ENCODE peak calls at places on chromosomes 7 and 10, in nine cellular contexts. F is NCI-H1417 treated with DMSO at 0.1 percent for 48 hours; V is lower leg skin; U is hepatocyte; O is T-helper 22 cell; W is substantia nigra; S is left colon; I is stimulated activated naive CD4-positive, alpha-beta T cell; G is activated gamma-delta T cell treated with Interleukin-2 at 50 U/mL for 16 hours. N is an unnamed sample.

GRCh38 chr7:4745971-4746919 is 29.2 kb upstream of the AP5Z1 start:
- DNase-seq in O (no peak), G (no peak), F (no peak), V (no peak), I (peak), S (peak), W (no peak), U (peak), N (no peak)

GRCh38 chr7:157554393-157555238 is 217.8 kb downstream of the DNAJB6 start:
- DNase-seq in S (no peak), V (peak), U (no peak), F (no peak), G (no peak), W (no peak), I (no peak), O (no peak), N (no peak)

GRCh38 chr7:135147899-135148721 is at the start of gene TMEM140:
- DNase-seq in V (no peak), U (peak), I (peak), W (no peak), S (peak), G (peak), O (peak), F (no peak), N (peak)

GRCh38 chr7:117322741-117323584 is at the start of gene WNT2:
- DNase-seq in V (no peak), G (no peak), I (no peak), U (peak), W (no peak), F (no peak), S (no peak), O (no peak), N (no peak)

GRCh38 chr7:134513169-134513752 is 14.1 kb upstream of the AKR1B10 start:
- DNase-seq in W (no peak), S (no peak), F (no peak), I (peak), U (peak), G (peak), O (no peak), V (peak), N (no peak)

GRCh38 chr7:69365588-69366241 is 232.6 kb upstream of the AUTS2 start:
- DNase-seq in O (no peak), G (no peak), W (no peak), V (no peak), F (peak), U (peak), S (no peak), I (no peak), N (no peak)

GRCh38 chr7:77979219-77979618 is 180.6 kb downstream of the PHTF2 start:
- DNase-seq in G (no peak), U (no peak), S (no peak), F (no peak), W (no peak), I (no peak), O (no peak), V (no peak), N (no peak)

GRCh38 chr7:138663741-138664710 is 37.1 kb downstream of the SVOPL start:
- DNase-seq in O (no peak), I (no peak), S (no peak), G (no peak), U (peak), F (no peak), V (no peak), W (no peak), N (no peak)

GRCh38 chr7:157691521-157692155 is 354.8 kb downstream of the DNAJB6 start:
- DNase-seq in S (no peak), O (no peak), V (peak), I (peak), F (peak), G (no peak), U (no peak), W (no peak), N (no peak)

GRCh38 chr10:51800725-51801455 is 101.5 kb upstream of the CSTF2T start:
- DNase-seq in W (no peak), S (no peak), U (no peak), G (no peak), O (no peak), I (no peak), F (no peak), V (no peak), N (no peak)

GRCh38 chr10:100516847-100517246 is 2.8 kb downstream of the SEC31B start:
- DNase-seq in W (no peak), I (no peak), G (no peak), O (no peak), U (no peak), F (no peak), S (no peak), V (peak), N (no peak)

GRCh38 chr10:1736180-1736971 is 949 bp downstream of the ADARB2 start:
- DNase-seq in G (no peak), U (no peak), F (no peak), V (no peak), S (no peak), W (no peak), O (no peak), I (no peak), N (no peak)

GRCh38 chr7:155344618-155345433 is 47.1 kb downstream of the INSIG1 start:
- DNase-seq in F (no peak), V (peak), G (peak), U (peak), S (no peak), W (peak), I (peak), O (peak), N (peak)

GRCh38 chr10:28137907-28138880 is 139.3 kb upstream of the ODAD2 start:
- DNase-seq in V (no peak), O (no peak), F (no peak), I (no peak), W (no peak), G (no peak), U (no peak), S (no peak), N (no peak)

GRCh38 chr7:30654296-30655090 is 27.8 kb downstream of the CRHR2 start:
- DNase-seq in F (no peak), W (no peak), O (no peak), G (no peak), S (peak), V (peak), I (no peak), U (no peak), N (no peak)

GRCh38 chr10:69004821-69005220 is 16.2 kb downstream of the KIFBP start:
- DNase-seq in G (no peak), V (no peak), W (no peak), F (no peak), O (no peak), S (no peak), I (peak), U (peak), N (no peak)

GRCh38 chr7:99126921-99127553 is 16.9 kb downstream of the SMURF1 start:
- DNase-seq in G (no peak), S (no peak), U (peak), O (no peak), W (no peak), I (no peak), F (no peak), V (peak), N (no peak)

GRCh38 chr7:33722383-33723096 is 182.8 kb upstream of the BMPER start:
- DNase-seq in O (no peak), S (no peak), U (peak), W (no peak), F (no peak), G (no peak), I (no peak), V (no peak), N (no peak)

GRCh38 chr7:150383710-150384397 is 4.7 kb downstream of the ZNF775 start:
- DNase-seq in U (peak), G (no peak), S (peak), V (peak), F (peak), I (no peak), W (peak), O (no peak), N (no peak)

GRCh38 chr10:97407211-97407951 is 6.2 kb upstream of the RRP12 start:
- DNase-seq in V (peak), F (peak), W (no peak), O (peak), U (peak), G (peak), S (peak), I (peak), N (no peak)

GRCh38 chr7:43248961-43249807 is 136.7 kb downstream of the HECW1 start:
- DNase-seq in O (no peak), G (no peak), U (no peak), W (no peak), V (peak), F (no peak), S (peak), I (no peak), N (no peak)

GRCh38 chr7:1412322-1413261 is 46.7 kb downstream of the MICALL2 start:
- DNase-seq in I (peak), U (peak), O (peak), F (peak), S (peak), G (peak), W (no peak), V (peak), N (peak)

GRCh38 chr7:30911561-30911969 is at the start of gene AQP1:
- DNase-seq in G (no peak), S (peak), O (no peak), V (peak), F (no peak), I (no peak), U (peak), W (no peak), N (no peak)

GRCh38 chr10:44864042-44864436 is 47.1 kb upstream of the TMEM72 start:
- DNase-seq in I (peak), F (no peak), W (no peak), G (no peak), V (peak), U (peak), S (no peak), O (no peak), N (no peak)

GRCh38 chr7:116918744-116919143 is 34.6 kb upstream of the ST7 start:
- DNase-seq in W (no peak), U (no peak), I (no peak), V (no peak), O (no peak), F (no peak), G (no peak), S (no peak), N (no peak)

GRCh38 chr10:46321770-46322169 is 35.0 kb downstream of the ANTXRL start:
- DNase-seq in S (no peak), O (no peak), G (no peak), V (no peak), W (no peak), F (no peak), I (no peak), U (no peak), N (no peak)